ENCODE peak calls at places on chromosomes 5 and 9, in four cellular contexts. L is activated T-helper 1 cell treated with anti-CD3 and anti-CD28 coated beads, Interleukin-2, amount 50 U/mL, for 16 hours; I is neuronal stem cell; V is activated T-cell treated with anti-CD3 and anti-CD28 coated beads for 1 hour. R is an unnamed sample.

GRCh38 chr9:91986248-91986647 is 36.2 kb upstream of the ROR2 start:
- DNase-seq in V (no peak), L (no peak), I (no peak), R (no peak)

GRCh38 chr5:470961-471749 is 28.2 kb downstream of the EXOC3 start:
- DNase-seq in L (no peak), V (no peak), I (no peak), R (no peak)

GRCh38 chr5:135999396-136000139 is 29.2 kb upstream of the TGFBI start:
- DNase-seq in I (no peak), L (no peak), V (no peak), R (no peak)

GRCh38 chr5:87872986-87873385 is 395.7 kb downstream of the TMEM161B start:
- DNase-seq in L (no peak), I (peak), V (no peak), R (no peak)

GRCh38 chr5:77218263-77218662 is 7.8 kb downstream of the PDE8B start:
- DNase-seq in I (no peak), L (no peak), V (no peak), R (no peak)

GRCh38 chr9:113567361-113568080 is 104.0 kb downstream of the RGS3 start:
- DNase-seq in L (no peak), I (no peak), V (no peak), R (no peak)

GRCh38 chr9:138097501-138097991 is 220.0 kb downstream of the CACNA1B start:
- DNase-seq in L (no peak), I (no peak), V (no peak), R (no peak)

GRCh38 chr5:42518595-42519067 is 95.4 kb downstream of the GHR start:
- DNase-seq in L (no peak), V (no peak), I (no peak), R (no peak)

GRCh38 chr5:16791036-16791705 is 144.9 kb downstream of the MYO10 start:
- DNase-seq in I (peak), V (no peak), L (no peak), R (peak)

GRCh38 chr5:143251946-143252345 is 151.5 kb downstream of the NR3C1 start:
- DNase-seq in I (no peak), V (no peak), L (no peak), R (no peak)

GRCh38 chr5:61132559-61132958 is 29.7 kb downstream of the SMIM15 start:
- DNase-seq in I (no peak), V (no peak), L (no peak), R (no peak)

GRCh38 chr9:29208670-29209069 is 1635.4 kb upstream of the C9orf72 start:
- DNase-seq in L (no peak), I (no peak), V (no peak), R (no peak)

GRCh38 chr5:43046474-43046873 is 6.4 kb upstream of the ANXA2R start:
- DNase-seq in I (no peak), V (no peak), L (no peak), R (no peak)

GRCh38 chr5:16616536-16617271 is at the start of gene RETREG1:
- DNase-seq in I (peak), L (peak), V (peak), R (no peak)

GRCh38 chr5:35922468-35922867 is 16.0 kb downstream of the CAPSL start:
- DNase-seq in L (no peak), V (no peak), I (no peak), R (no peak)

GRCh38 chr9:131739988-131740648 is at the start of gene RAPGEF1:
- DNase-seq in L (peak), V (peak), I (peak), R (no peak)